ENCODE peak calls at places on chromosomes 12 and 14, in five cellular contexts. A is aorta; T is naive thymus-derived CD4-positive, alpha-beta T cell; G is IMR-90; O is GM23248. X is an unnamed sample. For H3K36me3, the result is how much of the 10 kb centered on the place peaks cover.

GRCh38 chr12:80352476-80352875 is 91.6 kb upstream of the PTPRQ start:
- DNase-seq in A (no peak), O (peak), G (peak), T (no peak), X (no peak)

GRCh38 chr12:68451261-68452091 is 119.3 kb upstream of the MDM1 start:
- DNase-seq in O (peak), T (peak), A (no peak), G (peak), X (no peak)

GRCh38 chr12:100574262-100575074 is 984 bp downstream of the GAS2L3 start:
- DNase-seq in A (peak), T (no peak), O (peak), G (no peak), X (peak)

GRCh38 chr12:18468521-18469075 is 207.3 kb downstream of the PIK3C2G start:
- DNase-seq in T (no peak), A (no peak), G (peak), O (peak), X (no peak)

GRCh38 chr12:82866946-82867345 is 180.2 kb downstream of the TMTC2 start:
- DNase-seq in A (no peak), T (no peak), G (no peak), O (no peak), X (no peak)

GRCh38 chr14:27236601-27237000 is 638.8 kb upstream of the NOVA1 start:
- DNase-seq in A (no peak), G (no peak), O (no peak), T (no peak), X (no peak)

GRCh38 chr12:127260531-127260930 is 1006.4 kb upstream of the TMEM132C start:
- DNase-seq in G (peak), A (no peak), T (no peak), O (peak), X (no peak)

GRCh38 chr14:61505815-61506809 is 184.7 kb downstream of the PRKCH start:
- DNase-seq in T (no peak), G (peak), A (no peak), O (no peak), X (no peak)

GRCh38 chr12:67655829-67656614 is 7.5 kb downstream of the DYRK2 start:
- DNase-seq in T (no peak), G (peak), A (no peak), O (no peak), X (no peak)

GRCh38 chr12:6752181-6752930 is 585 bp downstream of the MLF2 start:
- DNase-seq in T (no peak), G (peak), A (peak), O (peak), X (peak)

GRCh38 chr12:96136129-96136528 is 58.0 kb upstream of the ELK3 start:
- DNase-seq in G (peak), O (peak), T (no peak), A (no peak), X (no peak)

GRCh38 chr14:85380891-85381290 is 149.1 kb upstream of the FLRT2 start:
- DNase-seq in T (no peak), G (no peak), O (peak), A (no peak), X (no peak)

GRCh38 chr12:46843811-46844210 is 18.0 kb upstream of the SLC38A4 start:
- DNase-seq in T (no peak), A (no peak), O (peak), G (peak), X (no peak)

GRCh38 chr14:104810316-104810715 is 9.4 kb downstream of the ZBTB42 start:
- DNase-seq in T (no peak), A (no peak), G (no peak), O (no peak), X (no peak)

GRCh38 chr14:96584907-96585671 is 82.9 kb downstream of the PAPOLA start:
- DNase-seq in G (no peak), O (no peak), T (no peak), A (no peak), X (peak)

DNA sequence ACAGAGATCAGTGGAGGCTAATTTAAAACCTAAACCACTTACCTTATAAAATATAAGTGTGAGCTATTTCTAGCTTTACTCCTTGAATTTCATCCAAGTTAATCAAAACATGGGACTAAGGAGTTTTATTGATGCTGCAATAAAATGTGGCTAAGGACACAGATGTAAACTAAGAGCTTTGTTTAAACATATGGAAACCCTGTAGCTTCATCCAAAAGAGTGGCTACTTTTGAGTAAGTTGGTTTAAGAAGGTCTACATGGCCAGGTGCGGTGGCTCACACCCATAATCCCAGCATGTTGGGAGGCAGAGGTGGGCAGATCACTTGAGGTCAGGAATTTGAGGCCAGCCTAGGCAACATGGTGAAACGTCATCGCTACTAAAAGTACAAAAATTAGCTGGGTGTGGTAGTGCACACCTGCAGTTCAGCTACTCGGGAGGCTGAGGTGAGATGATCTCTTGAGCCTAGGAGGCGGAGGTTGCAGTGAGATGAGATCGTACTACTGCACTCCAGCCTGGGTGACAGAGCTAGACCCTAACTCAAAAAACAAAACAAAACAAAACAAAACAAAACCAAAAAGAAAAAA is 40.4 kb downstream of the TCHP start:
- DNase-seq in T (no peak), A (no peak), G (no peak), O (no peak), X (no peak)
- H3K36me3 ChIP-seq in T (under half), A (under half), G (under half), O (under half), X (under half)

GRCh38 chr12:5050542-5050941 is 6.9 kb downstream of the KCNA5 start:
- DNase-seq in T (no peak), G (no peak), O (no peak), A (no peak), X (no peak)
- H3K4me3 ChIP-seq in T (no peak), G (no peak), O (no peak), A (no peak), X (no peak)

GRCh38 chr12:64736771-64737170 is 22.4 kb downstream of the GNS start:
- DNase-seq in G (no peak), A (no peak), O (no peak), T (no peak), X (no peak)

GRCh38 chr12:64737539-64737938 is 21.7 kb downstream of the GNS start:
- DNase-seq in G (no peak), O (no peak), A (no peak), T (peak), X (no peak)

GRCh38 chr12:64731683-64732082 is 27.5 kb downstream of the GNS start:
- DNase-seq in T (no peak), A (no peak), O (no peak), G (no peak), X (no peak)

GRCh38 chr12:64733857-64734256 is 25.3 kb downstream of the GNS start:
- DNase-seq in A (peak), O (peak), G (no peak), T (no peak), X (no peak)

GRCh38 chr12:64735447-64735846 is 23.8 kb downstream of the GNS start:
- DNase-seq in T (no peak), O (peak), A (no peak), G (peak), X (no peak)
- H3K36me3 ChIP-seq in T (under half), O (under half), A (under half), G (under half), X (under half)

GRCh38 chr12:104718581-104718980 is 239.5 kb downstream of the SLC41A2 start:
- DNase-seq in T (no peak), O (peak), G (peak), A (no peak), X (no peak)

GRCh38 chr12:104721944-104722343 is 236.1 kb downstream of the SLC41A2 start:
- DNase-seq in A (peak), G (no peak), O (no peak), T (no peak), X (no peak)

GRCh38 chr12:104721065-104721458 is 237.0 kb downstream of the SLC41A2 start:
- DNase-seq in A (peak), T (no peak), G (no peak), O (no peak), X (no peak)

GRCh38 chr12:104720346-104721064 is 237.6 kb downstream of the SLC41A2 start:
- DNase-seq in G (peak), A (peak), T (peak), O (peak), X (no peak)

DNA sequence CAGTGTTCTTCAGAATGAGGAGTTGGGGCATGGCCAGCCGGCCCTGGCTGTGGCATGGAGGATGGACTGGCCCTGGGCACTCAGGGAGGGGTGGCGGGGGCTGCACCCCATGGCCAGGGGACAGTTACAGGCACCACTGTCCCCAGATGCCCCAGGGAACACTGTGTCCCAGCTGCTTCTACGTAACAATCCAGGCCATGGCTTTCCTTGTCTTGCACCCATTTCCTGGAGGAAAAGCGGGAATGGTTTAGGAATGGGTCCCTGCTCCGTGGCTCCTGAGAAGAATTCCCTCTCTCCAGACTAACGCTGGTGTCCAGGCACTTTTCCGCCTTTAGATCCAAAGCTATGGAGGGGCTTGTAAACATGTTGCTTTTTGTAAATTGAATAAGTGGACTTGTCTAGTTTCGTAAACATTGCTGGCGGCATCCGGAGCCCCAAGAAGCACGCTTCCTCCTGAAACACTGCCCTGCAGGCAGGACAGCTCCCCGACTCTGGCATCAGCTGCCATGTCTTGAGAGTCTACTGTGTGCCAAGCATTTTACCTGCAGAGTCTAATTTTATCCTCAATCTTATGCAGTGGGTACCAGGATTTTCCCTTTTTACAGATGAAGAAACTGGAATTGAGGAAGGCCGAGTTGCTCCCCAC is 238.3 kb downstream of the SLC41A2 start:
- DNase-seq in O (no peak), G (no peak), A (peak), T (no peak), X (no peak)
- H3K4me3 ChIP-seq in O (peak), G (no peak), A (no peak), T (peak), X (no peak)

GRCh38 chr12:76047742-76048141 is 16.2 kb upstream of the PHLDA1 start:
- DNase-seq in T (no peak), A (no peak), O (peak), G (no peak), X (no peak)
- H3K36me3 ChIP-seq in T (under half), A (under half), O (half or more), G (under half), X (half or more)

X was measured in HAP-1.